ENCODE peak calls at places on chromosomes 3 and 15, in nine cellular contexts. Q, R, W, J, Y, Z, A, E and I are unnamed samples.

GRCh38 chr3:180610981-180611380 is 9.0 kb downstream of the TTC14 start:
- DNase-seq in Q (no peak), R (no peak), W (no peak), J (no peak), Y (no peak), Z (no peak), A (no peak), E (no peak), I (no peak)

GRCh38 chr15:69999392-70000085 is 98.2 kb downstream of the TLE3 start:
- DNase-seq in Q (no peak), R (no peak), W (no peak), J (no peak), Y (no peak), Z (no peak), A (no peak), E (no peak), I (no peak)

GRCh38 chr3:19065027-19065426 is 83.3 kb upstream of the KCNH8 start:
- DNase-seq in Q (no peak), R (no peak), W (no peak), J (no peak), Y (no peak), Z (no peak), A (no peak), E (no peak), I (no peak)

GRCh38 chr3:146550743-146551510 is 6.5 kb upstream of the PLSCR1 start:
- DNase-seq in Q (no peak), R (no peak), W (no peak), J (no peak), Y (no peak), Z (no peak), A (no peak), E (no peak), I (no peak)

GRCh38 chr3:12758025-12758830 is 831 bp downstream of the TMEM40 start:
- DNase-seq in Q (no peak), R (peak), W (peak), J (peak), Y (no peak), Z (no peak), A (no peak), E (no peak), I (no peak)

GRCh38 chr15:29456255-29456654 is 186.6 kb upstream of the NSMCE3 start:
- DNase-seq in Q (no peak), R (no peak), W (no peak), J (no peak), Y (no peak), Z (no peak), A (no peak), E (no peak), I (no peak)

GRCh38 chr15:68278345-68279217 is 1.0 kb downstream of the FEM1B start:
- DNase-seq in Q (peak), R (peak), W (no peak), J (peak), Y (peak), Z (no peak), A (no peak), E (no peak), I (peak)

GRCh38 chr3:124097362-124098120 is 105.6 kb upstream of the ROPN1 start:
- DNase-seq in Q (no peak), R (no peak), W (no peak), J (no peak), Y (no peak), Z (no peak), A (no peak), E (no peak), I (no peak)

GRCh38 chr3:123246846-123247245 is 45.1 kb downstream of the SEC22A start:
- DNase-seq in Q (no peak), R (no peak), W (no peak), J (no peak), Y (no peak), Z (no peak), A (no peak), E (no peak), I (no peak)

GRCh38 chr3:4425707-4426106 is 41.4 kb downstream of the SUMF1 start:
- DNase-seq in Q (no peak), R (no peak), W (no peak), J (no peak), Y (no peak), Z (no peak), A (no peak), E (no peak), I (no peak)

GRCh38 chr3:155946178-155946577 is 75.7 kb downstream of the GMPS start:
- DNase-seq in Q (no peak), R (no peak), W (no peak), J (no peak), Y (no peak), Z (no peak), A (no peak), E (no peak), I (no peak)

GRCh38 chr3:12436514-12437222 is 47.6 kb upstream of the TSEN2 start:
- DNase-seq in Q (no peak), R (peak), W (peak), J (peak), Y (no peak), Z (no peak), A (no peak), E (no peak), I (no peak)

GRCh38 chr3:155270485-155271342 is 22.8 kb downstream of the STRIT1 start:
- DNase-seq in Q (no peak), R (peak), W (no peak), J (no peak), Y (no peak), Z (no peak), A (no peak), E (no peak), I (no peak)

GRCh38 chr3:17740703-17741102 is 1.7 kb downstream of the TBC1D5 start:
- DNase-seq in Q (no peak), R (no peak), W (no peak), J (no peak), Y (peak), Z (no peak), A (no peak), E (no peak), I (no peak)

GRCh38 chr15:39788108-39788507 is 5.5 kb upstream of the FSIP1 start:
- DNase-seq in Q (no peak), R (no peak), W (no peak), J (no peak), Y (no peak), Z (no peak), A (no peak), E (no peak), I (no peak)

GRCh38 chr15:95024388-95024787 is 793.0 kb downstream of the MCTP2 start:
- DNase-seq in Q (no peak), R (peak), W (no peak), J (no peak), Y (no peak), Z (no peak), A (no peak), E (no peak), I (no peak)

GRCh38 chr3:122996038-122996580 is 31.5 kb downstream of the SEMA5B start:
- DNase-seq in Q (no peak), R (no peak), W (no peak), J (no peak), Y (no peak), Z (no peak), A (no peak), E (no peak), I (no peak)

GRCh38 chr3:186526256-186526606 is 17.9 kb downstream of the CRYGS start:
- DNase-seq in Q (no peak), R (no peak), W (no peak), J (no peak), Y (no peak), Z (no peak), A (no peak), E (no peak), I (no peak)

GRCh38 chr15:91908401-91908800 is 54.9 kb downstream of the SLCO3A1 start:
- DNase-seq in Q (no peak), R (no peak), W (no peak), J (no peak), Y (no peak), Z (no peak), A (no peak), E (no peak), I (no peak)

GRCh38 chr15:92772061-92772460 is 116.5 kb upstream of the FAM174B start:
- DNase-seq in Q (no peak), R (no peak), W (no peak), J (no peak), Y (no peak), Z (no peak), A (no peak), E (no peak), I (no peak)

GRCh38 chr3:169327969-169328368 is 335.5 kb downstream of the MECOM start:
- DNase-seq in Q (no peak), R (no peak), W (no peak), J (no peak), Y (peak), Z (no peak), A (peak), E (no peak), I (peak)

DNA sequence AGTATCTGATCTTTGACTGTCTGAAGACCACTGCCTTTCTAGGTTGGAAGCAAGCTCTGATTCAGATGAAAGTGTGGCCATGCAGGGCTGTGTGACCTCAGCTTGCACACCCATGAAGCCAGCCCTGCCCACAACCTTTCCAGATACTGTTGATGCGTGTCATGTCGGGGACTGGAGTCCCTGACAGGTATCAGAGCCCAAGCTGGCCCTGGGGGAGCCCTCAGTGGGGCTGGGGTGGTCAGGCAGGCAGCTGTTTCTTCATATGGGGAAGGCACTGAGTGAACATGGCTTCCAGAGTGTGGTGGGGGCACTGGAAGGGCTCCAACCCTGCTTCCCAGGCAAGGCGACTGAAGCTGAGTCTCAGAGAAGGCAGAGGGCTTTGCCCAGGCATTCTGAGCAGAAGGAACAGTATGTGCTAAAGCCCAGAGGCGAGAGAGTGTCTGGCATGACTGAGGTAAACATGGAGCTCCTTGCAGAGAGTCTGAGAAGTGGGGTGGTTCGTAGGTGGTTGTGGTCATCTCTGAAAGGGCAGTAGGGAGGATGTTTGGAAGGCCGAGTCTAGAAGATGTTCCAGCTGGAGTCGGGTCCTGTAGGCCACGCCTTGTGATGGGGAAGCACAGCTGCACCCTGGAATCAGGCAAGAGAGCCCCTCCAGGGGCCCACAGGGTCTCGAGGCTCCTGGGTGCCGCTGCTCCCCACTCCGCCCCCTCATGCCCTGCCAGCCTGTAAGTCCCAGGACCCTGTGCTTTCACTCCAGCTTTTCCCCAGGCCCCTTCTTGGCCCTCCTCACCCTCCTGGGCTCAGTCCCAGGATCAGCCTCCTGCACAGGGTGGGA is 122.3 kb downstream of the EEFSEC start:
- DNase-seq in Q (no peak), R (peak), W (no peak), J (no peak), Y (no peak), Z (no peak), A (no peak), E (no peak), I (no peak)
- H3K27ac ChIP-seq in Q (no peak), R (no peak), W (no peak), J (no peak), Y (no peak), Z (no peak), A (no peak), E (no peak), I (peak)

GRCh38 chr15:98776607-98777281 is 128.4 kb downstream of the IGF1R start:
- DNase-seq in Q (peak), R (no peak), W (no peak), J (peak), Y (no peak), Z (no peak), A (no peak), E (no peak), I (no peak)
- H3K27ac ChIP-seq in Q (no peak), R (peak), W (no peak), J (peak), Y (no peak), Z (no peak), A (peak), E (no peak), I (no peak)

DNA sequence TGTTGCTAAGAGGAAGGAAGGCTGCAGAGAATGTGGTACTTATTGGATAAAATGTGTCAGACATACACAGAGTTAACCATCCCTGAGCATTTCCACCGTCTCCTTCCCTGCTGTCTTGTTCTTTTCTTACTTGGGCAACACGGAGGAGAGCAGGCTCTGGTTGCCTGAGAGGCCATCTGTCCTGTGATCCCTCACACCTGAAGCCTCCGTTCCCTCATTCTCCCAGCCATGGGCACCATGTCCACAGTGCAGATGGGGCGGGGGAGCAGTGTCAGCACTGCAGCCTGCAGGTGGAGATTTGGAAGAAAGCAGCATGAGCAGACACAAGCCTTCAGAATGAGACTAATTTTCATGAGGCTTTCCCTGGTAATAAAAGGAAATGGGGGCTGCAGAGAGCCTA is 133.7 kb downstream of the CHCHD6 start:
- DNase-seq in Q (no peak), R (no peak), W (peak), J (no peak), Y (no peak), Z (no peak), A (no peak), E (no peak), I (no peak)
- H3K27ac ChIP-seq in Q (no peak), R (no peak), W (no peak), J (no peak), Y (no peak), Z (no peak), A (no peak), E (no peak), I (no peak)

DNA sequence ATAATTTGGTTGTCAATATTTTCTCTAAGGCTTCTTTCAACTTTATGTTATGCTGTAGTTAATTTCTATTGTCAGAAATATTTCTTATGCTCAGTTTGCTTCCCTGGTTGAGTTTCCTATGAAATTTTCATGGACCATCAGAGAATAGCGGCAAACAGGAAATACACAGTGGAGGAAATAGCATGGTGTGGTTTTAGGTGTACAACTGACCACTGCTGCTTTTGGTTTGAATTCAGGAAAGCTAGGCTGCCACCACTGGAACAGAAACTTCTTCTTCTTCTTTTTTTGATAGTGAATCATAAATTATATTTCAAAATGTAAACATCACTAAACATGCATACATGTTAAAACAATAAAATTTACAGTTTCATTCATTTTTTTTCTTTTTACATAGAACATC is 316.6 kb upstream of the TGFBR2 start:
- DNase-seq in Q (no peak), R (no peak), W (no peak), J (no peak), Y (no peak), Z (no peak), A (no peak), E (no peak), I (no peak)
- H3K27ac ChIP-seq in Q (no peak), R (no peak), W (no peak), J (no peak), Y (peak), Z (no peak), A (peak), E (no peak), I (no peak)